ENCODE peak calls at places on chromosomes 16 and 17, in seven cellular contexts. W is BE2C, X is heart right ventricle, S is colonic mucosa, U is prostate gland, C is adrenal gland, T is transverse colon. Z is an unnamed sample.

GRCh38 chr16:25013751-25014499 is 1.2 kb downstream of the ARHGAP17 start:
- DNase-seq in X (no peak), S (no peak), U (no peak), C (no peak), T (no peak), W (no peak), Z (no peak)

GRCh38 chr16:11029948-11030347 is 85.6 kb downstream of the CLEC16A start:
- DNase-seq in U (no peak), C (no peak), X (no peak), W (no peak), S (no peak), T (no peak), Z (no peak)

GRCh38 chr17:58248955-58249269 is 10.5 kb downstream of the LPO start:
- DNase-seq in W (no peak), X (no peak), C (no peak), T (no peak), S (no peak), U (no peak), Z (no peak)

GRCh38 chr17:77891602-77892001 is 66.9 kb upstream of the TNRC6C start:
- DNase-seq in X (no peak), U (no peak), W (no peak), C (no peak), S (no peak), T (no peak), Z (no peak)

GRCh38 chr16:82761858-82762257 is 135.1 kb downstream of the CDH13 start:
- DNase-seq in W (no peak), X (no peak), U (no peak), T (no peak), C (no peak), S (no peak), Z (no peak)

GRCh38 chr16:78704421-78704820 is 605.0 kb downstream of the WWOX start:
- DNase-seq in X (no peak), U (no peak), T (no peak), W (no peak), C (no peak), S (no peak), Z (no peak)

GRCh38 chr17:29949708-29950107 is 8.3 kb downstream of the EFCAB5 start:
- DNase-seq in T (no peak), S (no peak), X (no peak), W (no peak), C (no peak), U (no peak), Z (no peak)

GRCh38 chr17:81537343-81537855 is 9.2 kb downstream of the FSCN2 start:
- DNase-seq in C (peak; percentile 53), T (peak; percentile 67), X (no peak), U (no peak), W (peak; percentile 73), S (peak; percentile 63), Z (peak; percentile 84)

GRCh38 chr17:44334315-44335181 is 9.9 kb upstream of the SLC25A39 start:
- DNase-seq in C (no peak), S (no peak), W (no peak), U (no peak), T (no peak), X (no peak), Z (no peak)

GRCh38 chr16:963913-964695 is 6.7 kb downstream of the LMF1 start:
- DNase-seq in T (peak; percentile 33), C (no peak), S (no peak), W (no peak), X (no peak), U (peak; percentile 42), Z (no peak)

GRCh38 chr17:51371732-51372151 is 111.4 kb downstream of the UTP18 start:
- DNase-seq in W (peak; percentile 75), X (no peak), C (peak; percentile 46), T (no peak), S (peak; percentile 24), U (peak; percentile 34), Z (peak; percentile 39)

GRCh38 chr16:3065742-3066439 is 451 bp downstream of the IL32 start:
- DNase-seq in S (peak; percentile 60), U (no peak), X (no peak), C (no peak), W (no peak), T (no peak), Z (peak; percentile 30)

GRCh38 chr16:77169650-77170236 is 21.2 kb upstream of the MON1B start:
- DNase-seq in W (peak; percentile 72), S (peak; percentile 34), T (peak; percentile 23), U (no peak), X (no peak), C (peak; percentile 55), Z (peak; percentile 55)

GRCh38 chr17:66675991-66676371 is 158.9 kb upstream of the CACNG5 start:
- DNase-seq in C (no peak), T (no peak), S (no peak), X (no peak), W (no peak), U (peak; percentile 93), Z (no peak)

GRCh38 chr17:45814622-45815606 is 29.8 kb upstream of the SPPL2C start:
- DNase-seq in S (no peak), X (peak; percentile 34), C (no peak), U (no peak), T (no peak), W (no peak), Z (no peak)

GRCh38 chr17:27624555-27624954 is 6.4 kb upstream of the LGALS9 start:
- DNase-seq in W (no peak), T (no peak), U (no peak), X (no peak), S (no peak), C (no peak), Z (no peak)

DNA sequence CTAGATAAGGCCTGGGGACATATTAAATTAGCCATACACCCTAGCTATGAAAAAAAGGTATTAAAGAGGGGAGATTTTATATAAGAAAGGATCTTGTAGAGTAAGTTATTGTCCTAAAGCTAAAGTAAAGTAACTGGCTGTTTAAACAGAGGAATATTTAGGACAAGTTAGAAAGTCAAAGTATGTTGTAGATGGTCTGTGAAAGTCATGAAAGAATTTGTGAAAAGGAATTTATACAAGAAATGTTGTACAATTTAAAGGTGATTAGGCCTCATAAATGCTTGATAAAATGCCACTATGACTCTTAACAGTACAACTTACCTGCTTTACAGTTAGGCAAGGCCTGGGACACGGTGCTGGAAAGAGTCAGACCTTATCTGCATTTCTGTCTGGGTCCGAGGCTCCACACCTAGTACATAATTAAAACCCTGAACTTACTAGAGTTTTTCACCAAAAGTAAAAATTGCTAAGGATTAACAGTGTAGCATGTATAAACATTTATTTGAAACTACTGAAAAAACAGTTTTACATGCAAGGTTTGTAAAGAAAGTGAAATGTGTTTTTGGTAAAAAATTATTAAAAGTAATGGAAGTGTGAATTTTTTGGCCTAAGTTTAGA is 445.3 kb upstream of the TOM1L1 start:
- DNase-seq in C (no peak), U (no peak), S (no peak), W (no peak), X (no peak), T (no peak), Z (no peak)
- H3K9me3 ChIP-seq in C (peaks cover 8% of the 10 kb centered on the region), U (no peaks in the 10 kb centered on the region), S (no peaks in the 10 kb centered on the region), W (no peaks in the 10 kb centered on the region), X (peaks cover 12% of the 10 kb centered on the region), T (peaks cover 16% of the 10 kb centered on the region), Z (no peaks in the 10 kb centered on the region)

GRCh38 chr16:72101195-72101594 is 7.5 kb downstream of the DHX38 start:
- DNase-seq in X (no peak), C (no peak), T (no peak), S (no peak), W (no peak), U (no peak), Z (peak; percentile 52)
- H3K36me3 ChIP-seq in X (peaks cover 52% of the 10 kb centered on the region), C (peaks cover 100% of the 10 kb centered on the region), T (peaks cover 6% of the 10 kb centered on the region), S (peaks cover 43% of the 10 kb centered on the region), W (peaks cover 98% of the 10 kb centered on the region), U (peaks cover 64% of the 10 kb centered on the region), Z (peaks cover 33% of the 10 kb centered on the region)

GRCh38 chr17:11642655-11643054 is 44.4 kb downstream of the DNAH9 start:
- DNase-seq in W (no peak), T (no peak), U (no peak), S (no peak), X (no peak), C (no peak), Z (no peak)

GRCh38 chr17:11643851-11644250 is 45.6 kb downstream of the DNAH9 start:
- DNase-seq in W (no peak), X (no peak), S (no peak), T (no peak), C (no peak), U (no peak), Z (no peak)

GRCh38 chr17:11641521-11642275 is 43.4 kb downstream of the DNAH9 start:
- DNase-seq in W (no peak), T (no peak), S (no peak), U (no peak), X (no peak), C (no peak), Z (no peak)

GRCh38 chr17:11645426-11645825 is 47.2 kb downstream of the DNAH9 start:
- DNase-seq in T (no peak), X (no peak), C (no peak), U (no peak), S (no peak), W (no peak), Z (no peak)

DNA sequence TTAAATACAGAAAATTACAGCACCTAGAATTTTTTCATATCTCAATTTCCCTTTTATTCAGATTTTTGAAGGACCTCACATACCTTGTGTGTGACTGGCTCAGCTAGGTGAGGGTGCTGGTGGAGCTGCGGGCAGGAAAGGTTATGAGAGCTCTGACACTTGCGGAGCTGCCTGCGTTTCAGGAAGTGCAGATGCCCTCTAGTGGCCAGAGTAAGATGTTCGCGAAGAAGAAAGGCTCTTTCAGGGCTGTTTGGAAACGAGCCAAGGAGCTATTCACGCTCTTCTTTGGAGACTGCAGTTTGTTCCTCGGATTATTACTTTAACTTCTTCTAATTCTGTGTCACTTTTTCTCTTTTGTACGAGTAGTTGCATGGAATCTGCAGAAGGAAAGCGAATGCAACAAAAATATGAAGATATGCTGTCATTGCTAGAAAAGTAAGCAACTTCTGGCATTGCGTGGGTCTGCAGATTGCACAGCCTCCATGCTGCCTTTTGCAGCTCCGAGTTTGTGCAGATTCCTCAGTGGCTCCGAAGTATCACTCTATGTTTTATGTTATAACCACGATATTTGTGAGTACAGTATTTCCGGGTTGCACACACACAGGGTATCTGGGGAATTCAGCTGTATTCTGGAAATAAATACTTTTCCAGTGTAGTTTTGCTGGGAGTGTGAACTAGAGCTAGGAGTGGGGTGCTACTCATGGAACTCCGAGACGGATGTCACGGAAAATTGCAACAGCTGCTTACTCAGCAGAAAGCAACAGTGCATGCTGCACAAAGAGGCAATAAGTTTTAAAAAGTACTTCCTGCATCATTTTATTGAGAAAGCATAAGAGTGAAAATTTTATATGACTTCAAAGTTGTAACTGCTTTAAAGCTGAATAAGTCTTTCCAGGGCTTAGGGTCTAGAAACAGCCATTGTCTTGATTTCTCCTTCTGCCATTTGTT is 46.3 kb downstream of the DNAH9 start:
- DNase-seq in T (peak; percentile 71), C (peak; percentile 85), W (peak; percentile 45), X (peak; percentile 23), U (peak; percentile 81), S (peak; percentile 81), Z (peak; percentile 89)
- TF ChIP-seq CTCF in T (peak; percentile 80), C (peak; percentile 69), W (peak; percentile 70), X (peak; percentile 87), U (peak; percentile 78), S (peak; percentile 68), Z (peak; percentile 71)

DNA sequence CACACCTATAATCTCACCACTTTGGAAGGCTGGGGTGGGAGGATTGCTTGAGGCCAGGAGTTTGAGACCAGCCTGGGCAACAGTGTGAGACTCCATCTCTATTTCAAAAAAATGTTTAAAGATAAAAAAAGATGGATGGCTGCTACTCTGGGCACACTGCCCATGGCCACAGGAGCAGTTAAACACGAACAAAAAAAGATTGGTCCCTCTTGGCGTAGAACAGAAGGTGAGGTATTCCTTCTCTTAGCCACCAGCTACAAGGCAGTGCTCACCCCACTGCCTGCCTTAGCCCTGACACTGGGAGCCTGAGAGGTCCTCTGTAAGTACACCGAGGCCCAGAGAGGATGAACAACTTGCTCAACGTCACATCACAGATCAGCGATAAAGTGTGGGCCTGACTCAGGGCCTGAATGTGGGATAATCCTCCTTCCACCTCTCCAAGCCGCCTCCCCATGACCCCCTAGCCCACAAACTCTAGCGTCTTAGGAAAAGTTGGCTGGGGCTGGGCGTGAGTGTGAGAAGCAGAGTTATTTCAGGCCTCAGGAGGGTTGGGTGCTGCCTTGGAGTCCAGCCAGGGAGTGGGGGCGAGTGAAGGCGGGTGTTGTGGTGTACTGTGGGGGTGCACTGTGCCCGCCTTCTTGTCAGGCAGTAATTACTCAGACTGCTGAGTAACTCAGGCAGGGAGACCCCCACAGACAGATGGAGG is 2.3 kb upstream of the DPH1 start:
- DNase-seq in S (no peak), U (no peak), W (no peak), T (no peak), C (peak; percentile 67), X (no peak), Z (no peak)
- H3K9me3 ChIP-seq in S (no peaks in the 10 kb centered on the region), U (no peaks in the 10 kb centered on the region), W (no peaks in the 10 kb centered on the region), T (no peaks in the 10 kb centered on the region), C (no peaks in the 10 kb centered on the region), X (no peaks in the 10 kb centered on the region), Z (no peaks in the 10 kb centered on the region)